ENCODE peak calls at places on chromosomes 3 and 15, in five cellular contexts. V, J, S, O and C are unnamed samples.

GRCh38 chr15:63764912-63765311 is 68.8 kb downstream of the HERC1 start:
- DNase-seq in S (no peak), J (no peak), V (no peak), O (no peak), C (no peak)

GRCh38 chr15:100468265-100468664 is 60.5 kb downstream of the CERS3 start:
- DNase-seq in S (peak), V (peak), J (peak), O (no peak), C (no peak)

GRCh38 chr3:183178833-183179549 is 16.5 kb upstream of the LAMP3 start:
- DNase-seq in S (no peak), J (peak), V (peak), O (no peak), C (peak)

GRCh38 chr3:26437678-26438077 is 184.9 kb upstream of the LRRC3B start:
- DNase-seq in V (no peak), O (peak), S (no peak), J (no peak), C (no peak)

GRCh38 chr3:114846252-114846651 is 300.8 kb downstream of the ZBTB20 start:
- DNase-seq in S (no peak), V (no peak), O (no peak), J (no peak), C (no peak)

GRCh38 chr3:24254649-24255048 is 240.0 kb downstream of the THRB start:
- DNase-seq in S (no peak), J (no peak), O (no peak), V (no peak), C (no peak)

GRCh38 chr3:41111011-41111410 is 88.3 kb upstream of the CTNNB1 start:
- DNase-seq in S (no peak), O (no peak), J (no peak), V (no peak), C (no peak)

GRCh38 chr3:47109393-47109792 is 54.5 kb downstream of the SETD2 start:
- DNase-seq in V (no peak), O (no peak), S (no peak), J (no peak), C (no peak)

GRCh38 chr3:184358140-184358767 is 3.2 kb downstream of the CLCN2 start:
- DNase-seq in S (no peak), V (no peak), J (no peak), O (no peak), C (no peak)

GRCh38 chr15:94080416-94080815 is 150.9 kb upstream of the MCTP2 start:
- DNase-seq in S (no peak), O (peak), V (peak), J (peak), C (no peak)

GRCh38 chr3:128282392-128283196 is 129.3 kb downstream of the EEFSEC start:
- DNase-seq in J (peak), O (no peak), V (no peak), S (peak), C (no peak)

GRCh38 chr3:71160800-71161546 is 422.6 kb downstream of the FOXP1 start:
- DNase-seq in S (no peak), V (no peak), J (no peak), O (no peak), C (no peak)

GRCh38 chr15:39767921-39768320 is 14.7 kb downstream of the FSIP1 start:
- DNase-seq in V (no peak), S (no peak), J (no peak), O (no peak), C (no peak)

GRCh38 chr3:114756506-114757279 is 390.4 kb downstream of the ZBTB20 start:
- DNase-seq in S (no peak), O (no peak), J (no peak), V (no peak), C (no peak)

GRCh38 chr3:39762537-39762936 is 46.9 kb upstream of the MYRIP start:
- DNase-seq in V (no peak), S (no peak), J (no peak), O (no peak), C (no peak)

GRCh38 chr3:161559177-161559998 is 62.8 kb downstream of the OTOL1 start:
- DNase-seq in S (peak), V (peak), O (no peak), J (no peak), C (peak)

GRCh38 chr3:186286114-186286513 is 75.9 kb downstream of the DGKG start:
- DNase-seq in J (no peak), O (no peak), V (no peak), S (no peak), C (no peak)

GRCh38 chr15:100129677-100130076 is 212.1 kb downstream of the ADAMTS17 start:
- DNase-seq in V (no peak), S (no peak), O (no peak), J (no peak), C (no peak)

GRCh38 chr3:105470851-105471250 is 104.1 kb downstream of the ALCAM start:
- DNase-seq in V (no peak), J (no peak), O (no peak), S (no peak), C (no peak)

GRCh38 chr15:66780172-66780972 is 78.3 kb downstream of the SMAD6 start:
- DNase-seq in V (peak), J (peak), O (no peak), S (no peak), C (no peak)

GRCh38 chr3:150411106-150411460 is 3.0 kb downstream of the TSC22D2 start:
- DNase-seq in J (no peak), V (no peak), S (no peak), O (no peak), C (no peak)

GRCh38 chr3:42302924-42303634 is 37.1 kb upstream of the CCK start:
- DNase-seq in V (no peak), S (no peak), J (no peak), O (no peak), C (peak)

GRCh38 chr3:71579934-71580318 is 3.6 kb downstream of the FOXP1 start:
- DNase-seq in V (peak), O (no peak), J (no peak), S (peak), C (no peak)

GRCh38 chr15:59160880-59161593 is 45.6 kb upstream of the LDHAL6B start:
- DNase-seq in S (peak), V (no peak), J (no peak), O (no peak), C (peak)

GRCh38 chr3:99509224-99509623 is 129.2 kb upstream of the COL8A1 start:
- DNase-seq in S (no peak), J (no peak), O (no peak), V (no peak), C (no peak)

GRCh38 chr3:72058493-72059081 is 273.6 kb upstream of the PROK2 start:
- DNase-seq in V (no peak), O (no peak), J (peak), S (no peak), C (no peak)

GRCh38 chr15:76286231-76286879 is 24.9 kb downstream of the ETFA start:
- DNase-seq in O (no peak), S (no peak), V (peak), J (no peak), C (no peak)

GRCh38 chr15:87752250-87752951 is 504.1 kb downstream of the NTRK3 start:
- DNase-seq in V (no peak), O (peak), J (no peak), S (no peak), C (no peak)

GRCh38 chr3:65485826-65486592 is 552.7 kb downstream of the MAGI1 start:
- DNase-seq in J (no peak), S (no peak), V (no peak), O (no peak), C (no peak)

GRCh38 chr3:195546130-195546560 is 3.0 kb upstream of the PPP1R2 start:
- DNase-seq in J (no peak), S (peak), O (peak), V (no peak), C (no peak)

GRCh38 chr3:159499031-159499793 is 489.4 kb upstream of the IL12A start:
- DNase-seq in S (no peak), O (no peak), J (no peak), V (no peak), C (no peak)

GRCh38 chr15:92158426-92158825 is 235.3 kb upstream of the ST8SIA2 start:
- DNase-seq in S (no peak), O (peak), V (no peak), J (no peak), C (no peak)

GRCh38 chr3:194042947-194043346 is 93.0 kb upstream of the HES1 start:
- DNase-seq in S (no peak), V (no peak), O (no peak), J (no peak), C (no peak)

GRCh38 chr3:2099779-2100191 is 1.1 kb downstream of the CNTN4 start:
- DNase-seq in V (peak), J (no peak), S (no peak), O (no peak), C (no peak)

GRCh38 chr15:73936181-73936580 is 9.9 kb downstream of the LOXL1 start:
- DNase-seq in S (no peak), J (peak), V (no peak), O (no peak), C (no peak)
- TF ChIP-seq CTCF in S (no peak), J (no peak), V (no peak), O (peak), C (no peak)

GRCh38 chr3:9296241-9296640 is 46.8 kb upstream of the SRGAP3 start:
- DNase-seq in J (no peak), V (no peak), S (no peak), O (no peak), C (no peak)

GRCh38 chr3:9298236-9298635 is 48.8 kb upstream of the SRGAP3 start:
- DNase-seq in S (no peak), V (no peak), O (no peak), J (no peak), C (no peak)

GRCh38 chr3:9301798-9302197 is 52.4 kb upstream of the SRGAP3 start:
- DNase-seq in V (no peak), O (peak), J (no peak), S (no peak), C (no peak)

GRCh38 chr3:9302425-9303181 is 53.2 kb upstream of the SRGAP3 start:
- DNase-seq in V (peak), O (peak), S (peak), J (peak), C (peak)

DNA sequence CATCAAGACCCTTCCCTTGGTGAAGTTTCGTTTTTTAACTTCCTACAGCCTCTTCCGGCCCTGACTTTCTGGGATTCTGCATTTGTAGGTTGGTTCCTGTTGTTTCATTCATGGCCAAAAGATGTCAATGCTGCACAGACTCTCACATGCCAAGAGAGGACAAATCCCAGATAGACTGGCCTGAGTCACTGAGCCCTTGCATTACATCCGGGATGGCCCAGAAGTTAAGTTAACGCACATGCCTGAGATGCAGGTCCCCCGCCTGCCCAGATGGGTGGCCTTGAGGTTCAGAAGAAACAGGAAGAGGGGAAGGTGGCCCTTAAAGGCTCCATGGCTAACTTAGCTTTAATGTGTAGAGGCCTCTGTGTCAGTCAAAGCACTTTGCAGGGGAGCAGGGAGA is 51.6 kb upstream of the SRGAP3 start:
- DNase-seq in J (no peak), O (no peak), S (peak), V (no peak), C (no peak)
- TF ChIP-seq CTCF in J (no peak), O (no peak), S (no peak), V (no peak), C (no peak)

GRCh38 chr3:151909720-151910405 is 36.4 kb downstream of the SUCNR1 start:
- DNase-seq in S (no peak), J (no peak), V (no peak), O (no peak), C (no peak)

GRCh38 chr3:151906751-151907150 is 33.3 kb downstream of the SUCNR1 start:
- DNase-seq in V (no peak), O (no peak), J (no peak), S (no peak), C (no peak)

GRCh38 chr3:151908399-151908798 is 35.0 kb downstream of the SUCNR1 start:
- DNase-seq in O (no peak), S (no peak), J (no peak), V (no peak), C (no peak)

GRCh38 chr3:151912041-151912440 is 38.6 kb downstream of the SUCNR1 start:
- DNase-seq in J (no peak), V (no peak), S (no peak), O (no peak), C (no peak)

GRCh38 chr3:151911462-151911861 is 38.0 kb downstream of the SUCNR1 start:
- DNase-seq in J (no peak), V (no peak), O (no peak), S (no peak), C (no peak)
- TF ChIP-seq CTCF in J (no peak), V (no peak), O (no peak), S (no peak), C (no peak)

GRCh38 chr3:33658971-33659848 is 58.8 kb downstream of the CLASP2 start:
- DNase-seq in J (peak), S (peak), O (no peak), V (peak), C (peak)
- TF ChIP-seq CTCF in J (no peak), S (no peak), O (no peak), V (no peak), C (no peak)

GRCh38 chr15:42154576-42155355 is 1.7 kb downstream of the PLA2G4F start:
- DNase-seq in S (no peak), J (no peak), O (no peak), V (no peak), C (no peak)
- TF ChIP-seq CTCF in S (no peak), J (no peak), O (no peak), V (no peak), C (no peak)

GRCh38 chr15:44426975-44427755 is at the start of gene CTDSPL2:
- DNase-seq in O (peak), S (peak), V (peak), J (peak), C (peak)

GRCh38 chr15:44427756-44428724 is 611 bp downstream of the CTDSPL2 start:
- DNase-seq in V (peak), J (no peak), S (no peak), O (peak), C (peak)
- TF ChIP-seq CTCF in V (no peak), J (no peak), S (no peak), O (peak), C (no peak)

GRCh38 chr15:49046113-49046883 is at the start of gene SECISBP2L:
- DNase-seq in S (peak), V (peak), O (peak), J (peak), C (peak)
- TF ChIP-seq CTCF in S (no peak), V (no peak), O (peak), J (no peak), C (no peak)